ENCODE peak calls at places on chromosomes 11 and 22, in four cellular contexts. One of them, this sample, is unnamed.
A peak's percentile ranks its signal among the peaks of the same experiment; 100 is the strongest.

GRCh38 chr22:22011964-22012363 is 29.4 kb upstream of the TOP3B start:
- DNase-seq in epithelial cell of proximal tubule: no peak
- DNase-seq in cerebellar cortex: no peak
- DNase-seq in HT-29: no peak
- DNase-seq in this sample: no peak

GRCh38 chr11:119773016-119773415 is 44.0 kb upstream of the NECTIN1 start:
- DNase-seq in epithelial cell of proximal tubule: no peak
- DNase-seq in cerebellar cortex: no peak
- DNase-seq in HT-29: no peak
- DNase-seq in this sample: no peak

GRCh38 chr11:12454782-12455181 is 77.4 kb downstream of the PARVA start:
- DNase-seq in epithelial cell of proximal tubule: no peak
- DNase-seq in cerebellar cortex: no peak
- DNase-seq in HT-29: no peak
- DNase-seq in this sample: no peak

GRCh38 chr11:27153136-27153535 is 112.5 kb downstream of the BBOX1 start:
- DNase-seq in epithelial cell of proximal tubule: no peak
- DNase-seq in cerebellar cortex: no peak
- DNase-seq in HT-29: no peak
- DNase-seq in this sample: no peak

GRCh38 chr11:118877487-118878173 is 6.1 kb upstream of the CXCR5 start:
- DNase-seq in epithelial cell of proximal tubule: no peak
- DNase-seq in cerebellar cortex: no peak
- DNase-seq in HT-29: no peak
- DNase-seq in this sample: no peak

GRCh38 chr22:39528080-39528661 is 4.4 kb downstream of the RPS19BP1 start:
- DNase-seq in epithelial cell of proximal tubule: no peak
- DNase-seq in cerebellar cortex: peak; percentile 64
- DNase-seq in HT-29: no peak
- DNase-seq in this sample: no peak

GRCh38 chr11:48087422-48087821 is 107.1 kb downstream of the PTPRJ start:
- DNase-seq in epithelial cell of proximal tubule: no peak
- DNase-seq in cerebellar cortex: no peak
- DNase-seq in HT-29: no peak
- DNase-seq in this sample: no peak

GRCh38 chr11:76787911-76788596 is 4.9 kb downstream of the TSKU start:
- DNase-seq in epithelial cell of proximal tubule: no peak
- DNase-seq in cerebellar cortex: no peak
- DNase-seq in HT-29: no peak
- DNase-seq in this sample: no peak

GRCh38 chr11:83827520-83827919 is 541.4 kb upstream of the CCDC90B start:
- DNase-seq in epithelial cell of proximal tubule: no peak
- DNase-seq in cerebellar cortex: no peak
- DNase-seq in HT-29: no peak
- DNase-seq in this sample: no peak

GRCh38 chr22:37634505-37635002 is 4.9 kb upstream of the SH3BP1 start:
- DNase-seq in epithelial cell of proximal tubule: no peak
- DNase-seq in cerebellar cortex: no peak
- DNase-seq in HT-29: peak; percentile 35
- DNase-seq in this sample: no peak

GRCh38 chr11:2134022-2135010 is 4.9 kb downstream of the IGF2 start:
- DNase-seq in epithelial cell of proximal tubule: no peak
- DNase-seq in cerebellar cortex: no peak
- DNase-seq in HT-29: no peak
- DNase-seq in this sample: no peak

This sample was measured in kidney epithelial cell.